ENCODE peak calls at places on chromosomes 16 and 17, in five cellular contexts. I is esophagus squamous epithelium, L is ovary, X is heart left ventricle, D is IMR-90. O is an unnamed sample.

GRCh38 chr16:48164907-48165715 is 9.3 kb upstream of the ABCC12 start:
- DNase-seq in I (peak; percentile 12), L (peak; percentile 76), X (peak; percentile 88), D (peak; percentile 65), O (peak; percentile 80)

GRCh38 chr17:76202516-76202915 is 37.8 kb downstream of the RNF157 start:
- DNase-seq in L (no peak), D (peak; percentile 9), I (no peak), X (no peak), O (no peak)

GRCh38 chr17:64336760-64337413 is 53.8 kb downstream of the PECAM1 start:
- DNase-seq in X (no peak), D (no peak), L (no peak), I (no peak), O (no peak)

GRCh38 chr16:58222532-58223316 is 24.8 kb upstream of the CSNK2A2 start:
- DNase-seq in D (peak; percentile 25), I (no peak), L (no peak), X (no peak), O (no peak)

GRCh38 chr17:66948061-66948750 is 16.3 kb upstream of the CACNG4 start:
- DNase-seq in D (no peak), I (no peak), X (no peak), L (peak; percentile 9), O (no peak)

GRCh38 chr17:29042679-29043538 is at the start of gene PIPOX:
- DNase-seq in D (peak; percentile 15), I (no peak), L (no peak), X (no peak), O (peak; percentile 18)

GRCh38 chr16:73082608-73083007 is 34.7 kb upstream of the ZFHX3 start:
- DNase-seq in L (no peak), X (no peak), I (no peak), D (peak; percentile 98), O (no peak)

GRCh38 chr16:72787519-72788268 is 260.2 kb downstream of the ZFHX3 start:
- DNase-seq in X (peak; percentile 79), D (peak; percentile 94), I (no peak), L (peak; percentile 68), O (peak; percentile 77)

GRCh38 chr17:68182016-68182315 is 65.9 kb upstream of the AMZ2 start:
- DNase-seq in I (no peak), X (no peak), L (no peak), D (no peak), O (no peak)

GRCh38 chr16:23080329-23080728 is 68.9 kb downstream of the USP31 start:
- DNase-seq in X (no peak), L (no peak), D (no peak), I (no peak), O (no peak)

GRCh38 chr16:1542166-1542500 is 8.7 kb downstream of the TMEM204 start:
- DNase-seq in X (no peak), L (no peak), D (no peak), I (no peak), O (no peak)

GRCh38 chr16:58195344-58195743 is 2.6 kb downstream of the CSNK2A2 start:
- DNase-seq in L (no peak), X (no peak), I (no peak), D (no peak), O (no peak)

GRCh38 chr17:35795007-35795870 is at the start of gene MMP28:
- DNase-seq in I (no peak), D (no peak), X (peak; percentile 69), L (no peak), O (no peak)

DNA sequence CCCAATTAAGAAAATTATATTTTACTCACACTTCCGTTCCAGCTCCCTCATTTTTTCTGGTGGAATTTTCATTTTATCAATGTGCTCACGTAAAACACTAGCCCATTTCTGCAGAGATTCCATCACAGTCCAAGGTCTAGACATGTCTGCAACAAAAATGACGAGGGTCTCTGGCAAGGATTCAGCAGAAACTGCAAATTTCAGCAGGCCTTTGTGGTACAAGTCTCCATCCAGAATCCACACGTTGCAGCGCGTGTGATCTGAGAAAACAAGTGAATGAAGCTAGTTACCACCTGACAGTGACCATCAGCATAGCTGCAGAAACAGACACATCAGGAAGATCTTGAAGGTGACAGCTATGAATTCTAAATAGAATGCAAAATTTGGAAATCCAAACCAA is 9.0 kb downstream of the DYNC1LI2 start:
- DNase-seq in L (no peak), X (no peak), I (no peak), D (no peak), O (no peak)
- H3K36me3 ChIP-seq in L (no peaks in the 10 kb centered on the region), X (peaks cover 83% of the 10 kb centered on the region), I (peaks cover 10% of the 10 kb centered on the region), D (peaks cover 49% of the 10 kb centered on the region), O (no peaks in the 10 kb centered on the region)

GRCh38 chr17:1907216-1907631 is 77.4 kb downstream of the RPA1 start:
- DNase-seq in X (no peak), L (no peak), D (no peak), I (no peak), O (no peak)

GRCh38 chr17:1904273-1905052 is 74.7 kb downstream of the RPA1 start:
- DNase-seq in L (no peak), X (no peak), D (no peak), I (no peak), O (no peak)

GRCh38 chr17:1907818-1908698 is 78.3 kb downstream of the RPA1 start:
- DNase-seq in I (no peak), X (no peak), D (peak; percentile 21), L (peak; percentile 45), O (no peak)

GRCh38 chr17:1905190-1905919 is 75.5 kb downstream of the RPA1 start:
- DNase-seq in D (no peak), I (no peak), L (no peak), X (no peak), O (no peak)

DNA sequence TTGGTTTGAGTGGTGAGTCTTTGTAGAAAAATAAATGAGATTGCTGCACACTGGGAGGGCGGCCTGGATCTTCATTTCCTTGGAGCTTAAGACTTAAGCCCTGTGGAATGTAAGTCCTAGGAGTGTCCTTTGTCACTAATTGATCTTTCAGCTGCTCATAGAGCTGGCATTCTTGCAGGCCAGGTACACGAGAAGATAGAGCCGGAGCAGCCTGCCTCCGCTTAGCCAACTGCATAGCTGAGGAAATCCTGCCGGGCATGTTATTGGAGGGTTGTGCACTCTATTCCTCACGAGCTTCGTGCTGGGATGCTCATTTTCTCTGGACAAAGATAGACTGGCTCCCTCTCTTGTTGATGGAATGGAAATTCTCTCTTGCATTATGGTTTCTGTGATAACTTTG is 76.8 kb downstream of the RPA1 start:
- DNase-seq in I (no peak), X (no peak), L (no peak), D (no peak), O (no peak)
- H3K27me3 ChIP-seq in I (peaks cover 81% of the 10 kb centered on the region), X (peaks cover 9% of the 10 kb centered on the region), L (no peaks in the 10 kb centered on the region), D (peaks cover 53% of the 10 kb centered on the region), O (peaks cover 15% of the 10 kb centered on the region)

GRCh38 chr17:78696016-78696992 is 85.8 kb downstream of the CYTH1 start:
- DNase-seq in I (no peak), D (no peak), L (no peak), X (no peak), O (no peak)

GRCh38 chr17:78694805-78695531 is 87.1 kb downstream of the CYTH1 start:
- DNase-seq in D (no peak), I (no peak), L (no peak), X (no peak), O (no peak)

GRCh38 chr17:78689029-78689428 is 93.0 kb downstream of the CYTH1 start:
- DNase-seq in X (no peak), D (no peak), I (no peak), L (no peak), O (no peak)

GRCh38 chr17:78693346-78694083 is 88.6 kb downstream of the CYTH1 start:
- DNase-seq in X (no peak), I (no peak), L (no peak), D (no peak), O (no peak)

DNA sequence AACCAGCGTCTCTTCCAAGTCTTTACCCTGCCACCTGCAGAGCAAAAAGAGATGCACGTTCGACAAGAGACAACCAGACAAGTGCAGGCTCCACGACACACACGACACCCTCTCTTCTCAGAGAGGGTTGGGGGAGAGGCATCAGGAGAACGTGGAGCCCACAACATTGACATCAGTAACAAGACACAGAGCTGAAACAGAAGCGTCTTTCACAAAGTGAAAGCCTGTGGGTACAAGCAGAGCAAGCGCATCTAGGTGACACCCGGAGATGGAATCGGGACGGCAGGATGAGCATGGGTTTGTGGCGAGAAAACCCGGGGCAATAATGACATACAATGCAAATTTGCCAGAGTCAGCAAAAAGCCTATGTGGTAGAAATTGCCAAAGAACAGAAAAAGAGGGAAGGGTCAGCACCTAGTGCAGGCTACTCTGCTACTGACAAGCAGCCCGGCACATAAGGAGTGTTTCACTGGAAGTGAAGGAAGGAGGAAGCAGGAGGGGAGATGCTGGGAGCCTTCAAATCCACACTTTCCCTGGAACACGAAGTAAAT is 89.5 kb downstream of the CYTH1 start:
- DNase-seq in L (no peak), I (no peak), X (no peak), D (no peak), O (no peak)
- TF ChIP-seq POLR2A in L (no peak), I (no peak), X (no peak), D (no peak), O (no peak)

GRCh38 chr17:55120651-55121050 is 144.1 kb upstream of the HLF start:
- DNase-seq in I (no peak), X (no peak), L (no peak), D (no peak), O (no peak)

GRCh38 chr17:55121268-55121667 is 143.5 kb upstream of the HLF start:
- DNase-seq in I (no peak), X (no peak), L (no peak), D (no peak), O (no peak)

GRCh38 chr17:55114283-55114682 is 145.7 kb downstream of the STXBP4 start:
- DNase-seq in X (no peak), D (no peak), L (no peak), I (no peak), O (no peak)

GRCh38 chr17:55117063-55117611 is 147.6 kb upstream of the HLF start:
- DNase-seq in I (no peak), D (no peak), L (no peak), X (no peak), O (no peak)

DNA sequence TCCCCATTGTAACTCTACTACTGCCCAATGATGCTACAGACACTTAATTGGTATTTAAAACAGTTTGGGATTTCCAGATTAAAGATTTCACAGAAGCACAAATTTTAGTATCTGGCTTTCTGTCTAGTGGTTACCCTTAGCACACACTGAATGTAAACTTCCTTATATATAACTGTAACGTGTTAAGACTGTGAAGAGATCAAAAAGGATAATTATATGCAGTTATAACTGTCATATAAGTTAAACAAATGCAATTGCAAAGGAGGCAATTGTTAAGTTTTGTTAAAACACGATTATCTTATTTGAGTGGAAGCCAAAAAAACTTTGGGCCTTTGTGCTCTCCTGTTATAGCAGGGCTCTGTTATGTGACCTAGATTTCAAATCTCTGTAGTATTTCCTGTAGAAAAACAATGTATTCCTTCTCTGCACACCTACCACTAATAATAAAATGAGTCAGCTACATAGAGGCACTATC is 147.9 kb downstream of the STXBP4 start:
- DNase-seq in X (no peak), D (no peak), I (no peak), L (no peak), O (no peak)
- H3K36me3 ChIP-seq in X (no peaks in the 10 kb centered on the region), D (no peaks in the 10 kb centered on the region), I (no peaks in the 10 kb centered on the region), L (no peaks in the 10 kb centered on the region), O (no peaks in the 10 kb centered on the region)

GRCh38 chr17:47744168-47745036 is 11.4 kb downstream of the TBX21 start:
- DNase-seq in I (no peak), D (no peak), X (no peak), L (no peak), O (no peak)

GRCh38 chr17:47742319-47743181 is 9.5 kb downstream of the TBX21 start:
- DNase-seq in D (no peak), I (no peak), L (peak; percentile 48), X (no peak), O (no peak)

GRCh38 chr17:47739150-47739549 is 6.1 kb downstream of the TBX21 start:
- DNase-seq in I (no peak), L (no peak), X (no peak), D (no peak), O (peak; percentile 11)

GRCh38 chr17:47741109-47741792 is 8.2 kb downstream of the TBX21 start:
- DNase-seq in X (no peak), D (no peak), L (no peak), I (no peak), O (peak; percentile 13)

GRCh38 chr17:47741793-47742145 is 8.7 kb downstream of the TBX21 start:
- DNase-seq in L (no peak), X (no peak), I (no peak), D (peak; percentile 16), O (no peak)
- H3K27me3 ChIP-seq in L (no peaks in the 10 kb centered on the region), X (peaks cover 13% of the 10 kb centered on the region), I (peaks cover 81% of the 10 kb centered on the region), D (peaks cover 58% of the 10 kb centered on the region), O (peaks cover 5% of the 10 kb centered on the region)